ENCODE peak calls at places on chromosomes 7 and 10, in four cellular contexts. One of them, this sample, is unnamed.

GRCh38 chr10:34886906-34887615 is 72.0 kb upstream of the PARD3 start:
- DNase-seq in endothelial cell: no peak
- DNase-seq in NCI-H1092 treated with DMSO at 0.1 percent for 48 hours: no peak
- DNase-seq in GM13977: no peak
- DNase-seq in this sample: no peak

GRCh38 chr10:71964669-71965515 is 697 bp downstream of the CHST3 start:
- DNase-seq in endothelial cell: peak; percentile 34
- DNase-seq in NCI-H1092 treated with DMSO at 0.1 percent for 48 hours: no peak
- DNase-seq in GM13977: peak; percentile 15
- DNase-seq in this sample: no peak

GRCh38 chr7:698515-699259 is 27.8 kb upstream of the DNAAF5 start:
- DNase-seq in endothelial cell: no peak
- DNase-seq in NCI-H1092 treated with DMSO at 0.1 percent for 48 hours: no peak
- DNase-seq in GM13977: no peak
- DNase-seq in this sample: no peak

GRCh38 chr10:17001961-17002749 is 127.5 kb downstream of the CUBN start:
- DNase-seq in endothelial cell: no peak
- DNase-seq in NCI-H1092 treated with DMSO at 0.1 percent for 48 hours: no peak
- DNase-seq in GM13977: peak; percentile 21
- DNase-seq in this sample: no peak

GRCh38 chr10:73095479-73096021 is 1.1 kb downstream of the P4HA1 start:
- DNase-seq in endothelial cell: peak; percentile 46
- DNase-seq in NCI-H1092 treated with DMSO at 0.1 percent for 48 hours: peak; percentile 10
- DNase-seq in GM13977: no peak
- DNase-seq in this sample: no peak

GRCh38 chr10:120156614-120157274 is 264.2 kb downstream of the SEC23IP start:
- DNase-seq in endothelial cell: no peak
- DNase-seq in NCI-H1092 treated with DMSO at 0.1 percent for 48 hours: no peak
- DNase-seq in GM13977: no peak
- DNase-seq in this sample: no peak

GRCh38 chr10:33145451-33146188 is 187.6 kb upstream of the ITGB1 start:
- DNase-seq in endothelial cell: no peak
- DNase-seq in NCI-H1092 treated with DMSO at 0.1 percent for 48 hours: no peak
- DNase-seq in GM13977: no peak
- DNase-seq in this sample: no peak

GRCh38 chr10:100462709-100463108 is at the start of gene WNT8B:
- DNase-seq in endothelial cell: no peak
- DNase-seq in NCI-H1092 treated with DMSO at 0.1 percent for 48 hours: no peak
- DNase-seq in GM13977: no peak
- DNase-seq in this sample: no peak

GRCh38 chr10:13634207-13634606 is 47.4 kb downstream of the PRPF18 start:
- DNase-seq in endothelial cell: no peak
- DNase-seq in NCI-H1092 treated with DMSO at 0.1 percent for 48 hours: no peak
- DNase-seq in GM13977: no peak
- DNase-seq in this sample: no peak

GRCh38 chr10:34985823-34986222 is 104.3 kb downstream of the CUL2 start:
- DNase-seq in endothelial cell: no peak
- DNase-seq in NCI-H1092 treated with DMSO at 0.1 percent for 48 hours: no peak
- DNase-seq in GM13977: no peak
- DNase-seq in this sample: no peak

GRCh38 chr7:10022957-10023356 is 950.7 kb upstream of the PHF14 start:
- DNase-seq in endothelial cell: peak; percentile 34
- DNase-seq in NCI-H1092 treated with DMSO at 0.1 percent for 48 hours: peak; percentile 34
- DNase-seq in GM13977: no peak
- DNase-seq in this sample: no peak

GRCh38 chr7:159092701-159093121 is 52.0 kb downstream of the VIPR2 start:
- DNase-seq in endothelial cell: no peak
- DNase-seq in NCI-H1092 treated with DMSO at 0.1 percent for 48 hours: no peak
- DNase-seq in GM13977: no peak
- DNase-seq in this sample: no peak

GRCh38 chr7:128831178-128831993 is 1.2 kb downstream of the FLNC start:
- DNase-seq in endothelial cell: peak; percentile 27
- DNase-seq in NCI-H1092 treated with DMSO at 0.1 percent for 48 hours: no peak
- DNase-seq in GM13977: peak; percentile 67
- DNase-seq in this sample: no peak

GRCh38 chr7:94436700-94437099 is 42.0 kb downstream of the COL1A2 start:
- DNase-seq in endothelial cell: no peak
- DNase-seq in NCI-H1092 treated with DMSO at 0.1 percent for 48 hours: no peak
- DNase-seq in GM13977: no peak
- DNase-seq in this sample: no peak

GRCh38 chr10:99451499-99451788 is 21.0 kb upstream of the GOT1 start:
- DNase-seq in endothelial cell: no peak
- DNase-seq in NCI-H1092 treated with DMSO at 0.1 percent for 48 hours: no peak
- DNase-seq in GM13977: no peak
- DNase-seq in this sample: no peak

GRCh38 chr7:69768986-69769595 is 170.8 kb downstream of the AUTS2 start:
- DNase-seq in endothelial cell: no peak
- DNase-seq in NCI-H1092 treated with DMSO at 0.1 percent for 48 hours: peak; percentile 18
- DNase-seq in GM13977: no peak
- DNase-seq in this sample: no peak

GRCh38 chr7:143901360-143901709 is 641 bp downstream of the TCAF1 start:
- DNase-seq in endothelial cell: no peak
- DNase-seq in NCI-H1092 treated with DMSO at 0.1 percent for 48 hours: no peak
- DNase-seq in GM13977: no peak
- DNase-seq in this sample: no peak

GRCh38 chr7:54944179-54944578 is 74.6 kb upstream of the EGFR start:
- DNase-seq in endothelial cell: no peak
- DNase-seq in NCI-H1092 treated with DMSO at 0.1 percent for 48 hours: no peak
- DNase-seq in GM13977: no peak
- DNase-seq in this sample: no peak

GRCh38 chr7:1946025-1946424 is 275.9 kb downstream of the ELFN1 start:
- DNase-seq in endothelial cell: no peak
- DNase-seq in NCI-H1092 treated with DMSO at 0.1 percent for 48 hours: no peak
- DNase-seq in GM13977: no peak
- DNase-seq in this sample: no peak

This sample was measured in GM12864.